ENCODE peak calls at places on chromosomes 5 and 9, in seven cellular contexts. One of them, this sample, is unnamed.

GRCh38 chr5:9233712-9234111 is 312.2 kb downstream of the SEMA5A start:
- DNase-seq in NCI-H460: no peak
- DNase-seq in activated CD4-positive, alpha-beta T cell treated with anti-CD3 and anti-CD28 coated beads for 48 hours: no peak
- DNase-seq in A172: peak; percentile 27
- DNase-seq in endothelial cell of umbilical vein: no peak
- DNase-seq in omental fat pad: no peak
- DNase-seq in GM04503: peak; percentile 46
- DNase-seq in this sample: no peak

GRCh38 chr9:116008278-116008677 is 145.3 kb upstream of the PAPPA start:
- DNase-seq in NCI-H460: no peak
- DNase-seq in activated CD4-positive, alpha-beta T cell treated with anti-CD3 and anti-CD28 coated beads for 48 hours: no peak
- DNase-seq in A172: peak; percentile 90
- DNase-seq in endothelial cell of umbilical vein: no peak
- DNase-seq in omental fat pad: no peak
- DNase-seq in GM04503: no peak
- DNase-seq in this sample: no peak

GRCh38 chr5:96567188-96567587 is 95.0 kb upstream of the CAST start:
- DNase-seq in NCI-H460: peak; percentile 73
- DNase-seq in activated CD4-positive, alpha-beta T cell treated with anti-CD3 and anti-CD28 coated beads for 48 hours: no peak
- DNase-seq in A172: peak; percentile 98
- DNase-seq in endothelial cell of umbilical vein: peak; percentile 83
- DNase-seq in omental fat pad: no peak
- DNase-seq in GM04503: peak; percentile 55
- DNase-seq in this sample: no peak

GRCh38 chr9:127754761-127755557 is 19.9 kb upstream of the TOR2A start:
- DNase-seq in NCI-H460: no peak
- DNase-seq in activated CD4-positive, alpha-beta T cell treated with anti-CD3 and anti-CD28 coated beads for 48 hours: no peak
- DNase-seq in A172: no peak
- DNase-seq in endothelial cell of umbilical vein: no peak
- DNase-seq in omental fat pad: no peak
- DNase-seq in GM04503: no peak
- DNase-seq in this sample: no peak

GRCh38 chr5:55509768-55510522 is 24.8 kb downstream of the PLPP1 start:
- DNase-seq in NCI-H460: no peak
- DNase-seq in activated CD4-positive, alpha-beta T cell treated with anti-CD3 and anti-CD28 coated beads for 48 hours: no peak
- DNase-seq in A172: no peak
- DNase-seq in endothelial cell of umbilical vein: peak; percentile 49
- DNase-seq in omental fat pad: no peak
- DNase-seq in GM04503: no peak
- DNase-seq in this sample: no peak

GRCh38 chr9:34869390-34869789 is 88.7 kb upstream of the PHF24 start:
- DNase-seq in NCI-H460: no peak
- DNase-seq in activated CD4-positive, alpha-beta T cell treated with anti-CD3 and anti-CD28 coated beads for 48 hours: no peak
- DNase-seq in A172: no peak
- DNase-seq in endothelial cell of umbilical vein: peak; percentile 19
- DNase-seq in omental fat pad: no peak
- DNase-seq in GM04503: no peak
- DNase-seq in this sample: no peak

GRCh38 chr9:122767821-122768220 is 20.9 kb upstream of the OR5C1 start:
- DNase-seq in NCI-H460: no peak
- DNase-seq in activated CD4-positive, alpha-beta T cell treated with anti-CD3 and anti-CD28 coated beads for 48 hours: no peak
- DNase-seq in A172: no peak
- DNase-seq in endothelial cell of umbilical vein: no peak
- DNase-seq in omental fat pad: no peak
- DNase-seq in GM04503: no peak
- DNase-seq in this sample: no peak

GRCh38 chr5:173204185-173204979 is 30.6 kb downstream of the NKX2-5 start:
- DNase-seq in NCI-H460: peak; percentile 43
- DNase-seq in activated CD4-positive, alpha-beta T cell treated with anti-CD3 and anti-CD28 coated beads for 48 hours: peak; percentile 29
- DNase-seq in A172: peak; percentile 54
- DNase-seq in endothelial cell of umbilical vein: peak; percentile 36
- DNase-seq in omental fat pad: no peak
- DNase-seq in GM04503: no peak
- DNase-seq in this sample: no peak

GRCh38 chr5:100667021-100667671 is 132.0 kb downstream of the FAM174A start:
- DNase-seq in NCI-H460: peak; percentile 18
- DNase-seq in activated CD4-positive, alpha-beta T cell treated with anti-CD3 and anti-CD28 coated beads for 48 hours: no peak
- DNase-seq in A172: peak; percentile 46
- DNase-seq in endothelial cell of umbilical vein: peak; percentile 54
- DNase-seq in omental fat pad: no peak
- DNase-seq in GM04503: no peak
- DNase-seq in this sample: no peak

GRCh38 chr5:26791433-26791832 is 247.0 kb downstream of the CDH9 start:
- DNase-seq in NCI-H460: no peak
- DNase-seq in activated CD4-positive, alpha-beta T cell treated with anti-CD3 and anti-CD28 coated beads for 48 hours: no peak
- DNase-seq in A172: peak; percentile 22
- DNase-seq in endothelial cell of umbilical vein: no peak
- DNase-seq in omental fat pad: no peak
- DNase-seq in GM04503: no peak
- DNase-seq in this sample: no peak

GRCh38 chr5:1723476-1723875 is 76.2 kb downstream of the MRPL36 start:
- DNase-seq in NCI-H460: no peak
- DNase-seq in activated CD4-positive, alpha-beta T cell treated with anti-CD3 and anti-CD28 coated beads for 48 hours: no peak
- DNase-seq in A172: no peak
- DNase-seq in endothelial cell of umbilical vein: no peak
- DNase-seq in omental fat pad: no peak
- DNase-seq in GM04503: no peak
- DNase-seq in this sample: no peak

GRCh38 chr5:6604946-6605345 is 27.9 kb downstream of the NSUN2 start:
- DNase-seq in NCI-H460: no peak
- DNase-seq in activated CD4-positive, alpha-beta T cell treated with anti-CD3 and anti-CD28 coated beads for 48 hours: no peak
- DNase-seq in A172: no peak
- DNase-seq in endothelial cell of umbilical vein: no peak
- DNase-seq in omental fat pad: no peak
- DNase-seq in GM04503: no peak
- DNase-seq in this sample: no peak

GRCh38 chr9:113139225-113139829 is 11.5 kb upstream of the SLC31A2 start:
- DNase-seq in NCI-H460: no peak
- DNase-seq in activated CD4-positive, alpha-beta T cell treated with anti-CD3 and anti-CD28 coated beads for 48 hours: no peak
- DNase-seq in A172: no peak
- DNase-seq in endothelial cell of umbilical vein: no peak
- DNase-seq in omental fat pad: no peak
- DNase-seq in GM04503: no peak
- DNase-seq in this sample: no peak

GRCh38 chr9:78574354-78575036 is 277.6 kb downstream of the PSAT1 start:
- DNase-seq in NCI-H460: no peak
- DNase-seq in activated CD4-positive, alpha-beta T cell treated with anti-CD3 and anti-CD28 coated beads for 48 hours: no peak
- DNase-seq in A172: no peak
- DNase-seq in endothelial cell of umbilical vein: no peak
- DNase-seq in omental fat pad: no peak
- DNase-seq in GM04503: no peak
- DNase-seq in this sample: no peak

GRCh38 chr9:97529363-97530076 is 28.1 kb downstream of the TMOD1 start:
- DNase-seq in NCI-H460: peak; percentile 91
- DNase-seq in activated CD4-positive, alpha-beta T cell treated with anti-CD3 and anti-CD28 coated beads for 48 hours: peak; percentile 34
- DNase-seq in A172: peak; percentile 92
- DNase-seq in endothelial cell of umbilical vein: no peak
- DNase-seq in omental fat pad: no peak
- DNase-seq in GM04503: no peak
- DNase-seq in this sample: no peak

This sample was measured in stimulated activated CD4-positive, alpha-beta T cell treated with anti-CD3 and anti-CD28 coated beads, TNF-alpha, amount 100 ng/mL, for 24 hours.